ENCODE peak calls at places on chromosomes 1 and 21, in seven cellular contexts. X, F, U, Y, M, B and V are unnamed samples.

GRCh38 chr1:153945131-153945794 is 1.3 kb downstream of the DENND4B start:
- DNase-seq in B (peak), X (peak), M (peak), U (no peak), F (peak), Y (peak), V (peak)

GRCh38 chr1:68232354-68233148 is at the start of gene WLS:
- DNase-seq in Y (peak), X (peak), M (no peak), B (no peak), U (peak), F (no peak), V (no peak)

GRCh38 chr1:153262462-153263157 is 3.1 kb downstream of the LORICRIN start:
- DNase-seq in F (no peak), U (no peak), M (peak), X (no peak), Y (no peak), B (peak), V (no peak)

GRCh38 chr1:3174487-3175247 is 105.7 kb downstream of the PRDM16 start:
- DNase-seq in B (no peak), M (no peak), Y (no peak), U (no peak), F (no peak), X (peak), V (no peak)

GRCh38 chr1:60427194-60427593 is 353.6 kb upstream of the C1orf87 start:
- DNase-seq in U (no peak), M (no peak), X (no peak), F (no peak), Y (no peak), B (no peak), V (no peak)

GRCh38 chr1:211420389-211420788 is 71.6 kb downstream of the RD3 start:
- DNase-seq in B (no peak), M (no peak), U (no peak), F (no peak), Y (no peak), X (peak), V (no peak)

GRCh38 chr1:20271498-20272400 is 18.9 kb upstream of the VWA5B1 start:
- DNase-seq in Y (peak), B (no peak), X (no peak), M (no peak), U (no peak), F (no peak), V (peak)

GRCh38 chr1:164675342-164675904 is 116.4 kb downstream of the PBX1 start:
- DNase-seq in X (peak), F (no peak), M (no peak), B (no peak), U (no peak), Y (peak), V (no peak)

GRCh38 chr1:185157599-185158469 is 867 bp downstream of the SWT1 start:
- DNase-seq in U (no peak), F (no peak), M (no peak), Y (peak), B (no peak), X (peak), V (no peak)

GRCh38 chr21:44752701-44753235 is 41.4 kb upstream of the TSPEAR start:
- DNase-seq in F (no peak), M (no peak), Y (peak), B (no peak), X (peak), U (no peak), V (no peak)